ENCODE peak calls at places on chromosome 9, in eight cellular contexts. O is psoas muscle, L is GM13977, P is transverse colon, A is fibroblast of pulmonary artery, S is omental fat pad, T is lower leg skin, W is brain microvascular endothelial cell. G is an unnamed sample.

GRCh38 chr9:127204771-127205470 is 59.7 kb upstream of the GARNL3 start:
- DNase-seq in W (peak; percentile 47), L (no peak), O (peak; percentile 68), S (no peak), A (peak; percentile 37), T (no peak), P (no peak), G (peak; percentile 30)

GRCh38 chr9:105438136-105438839 is 9.5 kb upstream of the FSD1L start:
- DNase-seq in O (no peak), S (no peak), T (no peak), W (peak; percentile 70), L (no peak), A (peak; percentile 82), P (no peak), G (no peak)

GRCh38 chr9:4555251-4555650 is 65.0 kb downstream of the SLC1A1 start:
- DNase-seq in W (peak; percentile 62), P (no peak), L (no peak), T (no peak), O (no peak), S (no peak), A (peak; percentile 69), G (no peak)

GRCh38 chr9:21597284-21597683 is 115.2 kb upstream of the IFNE start:
- DNase-seq in A (no peak), S (no peak), O (no peak), L (no peak), W (no peak), T (no peak), P (no peak), G (no peak)

GRCh38 chr9:97710356-97711222 is 13.4 kb upstream of the XPA start:
- DNase-seq in T (no peak), O (no peak), L (peak; percentile 77), A (peak; percentile 82), P (peak; percentile 25), W (peak; percentile 62), S (no peak), G (peak; percentile 62)

GRCh38 chr9:16147726-16148125 is 594.9 kb downstream of the CCDC171 start:
- DNase-seq in A (no peak), S (no peak), L (no peak), O (no peak), P (no peak), W (no peak), T (peak; percentile 60), G (no peak)

GRCh38 chr9:109579191-109579948 is 81.3 kb upstream of the PTPN3 start:
- DNase-seq in W (peak; percentile 16), L (no peak), A (peak; percentile 11), S (no peak), O (no peak), P (no peak), T (no peak), G (no peak)

GRCh38 chr9:108052431-108053080 is 563.0 kb upstream of the KLF4 start:
- DNase-seq in S (no peak), A (no peak), W (no peak), O (no peak), L (no peak), T (no peak), P (no peak), G (no peak)

GRCh38 chr9:2473691-2474090 is 147.9 kb upstream of the VLDLR start:
- DNase-seq in S (no peak), W (no peak), P (no peak), O (no peak), L (no peak), A (no peak), T (no peak), G (no peak)

GRCh38 chr9:20476912-20477311 is 145.4 kb downstream of the MLLT3 start:
- DNase-seq in T (no peak), L (no peak), S (no peak), P (no peak), W (peak; percentile 47), A (peak; percentile 7), O (no peak), G (no peak)

GRCh38 chr9:17622166-17622565 is 43.3 kb downstream of the SH3GL2 start:
- DNase-seq in O (no peak), A (no peak), W (no peak), P (no peak), L (no peak), T (no peak), S (no peak), G (no peak)
- TF ChIP-seq CTCF in O (no peak), A (no peak), W (no peak), P (no peak), L (no peak), T (no peak), S (no peak), G (no peak)

GRCh38 chr9:92759446-92759845 is 5.2 kb downstream of the BICD2 start:
- DNase-seq in W (no peak), P (no peak), S (no peak), L (no peak), A (no peak), T (peak; percentile 81), O (no peak), G (no peak)
- TF ChIP-seq CTCF in W (no peak), P (no peak), S (no peak), L (no peak), A (no peak), T (no peak), O (no peak), G (no peak)

GRCh38 chr9:93911136-93911745 is 43.9 kb downstream of the BARX1 start:
- DNase-seq in O (no peak), P (no peak), L (no peak), T (no peak), S (no peak), W (no peak), A (no peak), G (no peak)

GRCh38 chr9:93911871-93912554 is 43.1 kb downstream of the BARX1 start:
- DNase-seq in P (no peak), W (no peak), A (no peak), L (no peak), T (no peak), O (no peak), S (peak; percentile 27), G (no peak)

GRCh38 chr9:93909242-93909616 is 45.9 kb downstream of the BARX1 start:
- DNase-seq in T (no peak), S (no peak), W (no peak), O (no peak), A (no peak), P (no peak), L (no peak), G (no peak)

GRCh38 chr9:93910196-93910595 is 45.0 kb downstream of the BARX1 start:
- DNase-seq in O (no peak), S (no peak), T (no peak), W (no peak), L (no peak), A (no peak), P (no peak), G (no peak)

GRCh38 chr9:93910598-93910997 is 44.6 kb downstream of the BARX1 start:
- DNase-seq in T (no peak), A (no peak), L (no peak), W (no peak), O (no peak), P (no peak), S (no peak), G (no peak)
- TF ChIP-seq CTCF in T (no peak), A (no peak), L (no peak), W (no peak), O (no peak), P (no peak), S (no peak), G (no peak)

GRCh38 chr9:135242406-135242805 is 154.9 kb downstream of the OLFM1 start:
- DNase-seq in S (no peak), O (peak; percentile 4), P (no peak), W (no peak), L (no peak), T (no peak), A (no peak), G (no peak)

GRCh38 chr9:135240222-135240621 is 152.8 kb downstream of the OLFM1 start:
- DNase-seq in W (no peak), T (no peak), O (peak; percentile 1), P (no peak), S (no peak), L (no peak), A (no peak), G (no peak)

GRCh38 chr9:135240871-135241311 is 153.4 kb downstream of the OLFM1 start:
- DNase-seq in W (no peak), L (no peak), S (no peak), P (no peak), O (peak; percentile 3), A (no peak), T (no peak), G (no peak)

GRCh38 chr9:135243201-135244190 is 156.0 kb downstream of the OLFM1 start:
- DNase-seq in L (no peak), S (no peak), A (no peak), W (no peak), O (peak; percentile 9), P (no peak), T (no peak), G (no peak)

GRCh38 chr9:135241381-135242380 is 154.2 kb downstream of the OLFM1 start:
- DNase-seq in P (no peak), S (no peak), O (peak; percentile 9), T (no peak), L (no peak), A (no peak), W (no peak), G (no peak)
- TF ChIP-seq CTCF in P (no peak), S (no peak), O (no peak), T (no peak), L (no peak), A (no peak), W (no peak), G (no peak)

GRCh38 chr9:137776306-137776995 is 101.1 kb upstream of the CACNA1B start:
- DNase-seq in W (no peak), T (no peak), O (no peak), P (no peak), L (no peak), S (no peak), A (no peak), G (no peak)

GRCh38 chr9:137771580-137771979 is 106.0 kb upstream of the CACNA1B start:
- DNase-seq in P (no peak), A (no peak), O (no peak), T (no peak), S (no peak), L (no peak), W (no peak), G (no peak)

GRCh38 chr9:137777761-137778160 is 99.8 kb upstream of the CACNA1B start:
- DNase-seq in W (no peak), P (no peak), A (no peak), T (no peak), L (no peak), O (no peak), S (no peak), G (no peak)

GRCh38 chr9:137774775-137775386 is 102.7 kb upstream of the CACNA1B start:
- DNase-seq in A (no peak), P (no peak), O (no peak), W (no peak), S (no peak), L (no peak), T (no peak), G (no peak)

GRCh38 chr9:137772281-137772873 is 105.2 kb upstream of the CACNA1B start:
- DNase-seq in S (no peak), P (no peak), L (no peak), O (no peak), T (no peak), A (peak; percentile 15), W (no peak), G (peak; percentile 36)
- TF ChIP-seq CTCF in S (no peak), P (no peak), L (peak; percentile 39), O (peak; percentile 22), T (no peak), A (peak; percentile 19), W (peak; percentile 49), G (no peak)

G was measured in activated CD8-positive, alpha-beta T cell treated with anti-CD3 and anti-CD28 coated beads for 36 hours.